ENCODE peak calls at places on chromosomes 2 and 18, in eight cellular contexts. H is bronchial epithelial cell, O is RWPE1, C is GM06990, W is HFFc6, U is hepatocyte, B is fibroblast of mammary gland, Z is WTC11. Q is an unnamed sample.

GRCh38 chr2:168920504-168921157 is 19.5 kb downstream of the G6PC2 start:
- DNase-seq in B (peak; percentile 44), C (no peak), H (peak; percentile 40), U (peak; percentile 58), Z (no peak), O (peak; percentile 13), W (peak; percentile 45), Q (no peak)

GRCh38 chr2:62577994-62578836 is 72.2 kb upstream of the TMEM17 start:
- DNase-seq in B (peak; percentile 96), C (no peak), Z (no peak), U (no peak), H (peak; percentile 99), W (peak; percentile 88), O (peak; percentile 85), Q (peak; percentile 87)

GRCh38 chr2:41955641-41956040 is 92.2 kb upstream of the PKDCC start:
- DNase-seq in U (no peak), C (peak; percentile 56), Z (no peak), H (no peak), O (no peak), W (no peak), B (no peak), Q (no peak)

GRCh38 chr2:135840601-135841000 is 3.6 kb upstream of the LCT start:
- DNase-seq in B (peak; percentile 31), O (no peak), U (no peak), C (no peak), H (no peak), Z (no peak), W (no peak), Q (no peak)

GRCh38 chr2:230974096-230974913 is 21.6 kb upstream of the SPATA3 start:
- DNase-seq in W (peak; percentile 59), O (peak; percentile 32), B (peak; percentile 43), C (peak; percentile 83), Z (no peak), H (peak; percentile 66), U (no peak), Q (no peak)

GRCh38 chr18:63949068-63949737 is at the start of gene HMSD:
- DNase-seq in O (peak; percentile 74), H (peak; percentile 59), B (peak; percentile 42), Z (peak; percentile 84), W (no peak), U (peak; percentile 72), C (peak; percentile 89), Q (no peak)

GRCh38 chr2:189673661-189674373 is 653 bp upstream of the ANKAR start:
- DNase-seq in H (peak; percentile 20), C (no peak), O (no peak), W (no peak), Z (no peak), B (peak; percentile 40), U (no peak), Q (no peak)

GRCh38 chr2:221533299-221533698 is 38.8 kb downstream of the EPHA4 start:
- DNase-seq in B (peak; percentile 47), O (peak; percentile 37), U (no peak), C (no peak), Z (no peak), W (no peak), H (peak; percentile 95), Q (no peak)

GRCh38 chr2:134776836-134777235 is 58.0 kb upstream of the TMEM163 start:
- DNase-seq in B (no peak), U (no peak), Z (no peak), O (no peak), C (no peak), H (no peak), W (no peak), Q (no peak)

GRCh38 chr2:134777593-134777992 is 58.8 kb upstream of the TMEM163 start:
- DNase-seq in U (no peak), C (no peak), Z (no peak), W (no peak), B (no peak), O (no peak), H (no peak), Q (no peak)

GRCh38 chr2:134774786-134775641 is 56.2 kb upstream of the TMEM163 start:
- DNase-seq in W (peak; percentile 10), B (no peak), O (peak; percentile 52), U (no peak), H (peak; percentile 89), C (no peak), Z (no peak), Q (no peak)

GRCh38 chr2:134780977-134781376 is 57.4 kb upstream of the ACMSD start:
- DNase-seq in C (no peak), Z (no peak), B (no peak), O (no peak), U (no peak), W (no peak), H (no peak), Q (no peak)

GRCh38 chr2:134778372-134778771 is 59.6 kb upstream of the TMEM163 start:
- DNase-seq in U (no peak), B (no peak), O (no peak), W (no peak), H (no peak), Z (peak; percentile 58), C (no peak), Q (no peak)
- TF ChIP-seq CTCF in U (peak; percentile 21), B (peak; percentile 12), O (no peak), W (peak; percentile 71), H (no peak), Z (peak; percentile 44), C (peak; percentile 57), Q (no peak)

DNA sequence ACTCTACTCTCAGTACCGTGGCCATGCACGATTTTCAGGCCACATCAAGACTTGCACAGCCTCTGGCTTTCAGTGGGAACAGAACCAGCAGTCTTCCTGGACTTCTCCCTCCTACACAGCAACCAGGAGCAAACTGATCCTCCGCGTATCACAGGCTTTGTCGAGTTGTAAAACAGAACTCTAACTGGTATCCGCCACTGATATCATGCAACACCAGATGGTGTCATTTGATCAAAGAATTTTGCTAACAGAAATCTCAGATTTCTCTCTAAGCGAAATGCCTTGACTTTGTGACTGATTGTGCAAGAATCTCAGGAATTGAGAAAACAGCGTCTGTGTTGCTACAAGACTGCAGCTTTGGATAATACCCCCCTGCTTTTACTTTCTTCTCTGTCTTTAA is 85.7 kb downstream of the COPS8 start:
- DNase-seq in W (peak; percentile 91), O (peak; percentile 62), Z (no peak), B (peak; percentile 97), C (no peak), U (peak; percentile 68), H (peak; percentile 79), Q (peak; percentile 78)
- TF ChIP-seq CTCF in W (peak; percentile 74), O (peak; percentile 53), Z (no peak), B (peak; percentile 34), C (no peak), U (peak; percentile 44), H (peak; percentile 34), Q (peak; percentile 27)

DNA sequence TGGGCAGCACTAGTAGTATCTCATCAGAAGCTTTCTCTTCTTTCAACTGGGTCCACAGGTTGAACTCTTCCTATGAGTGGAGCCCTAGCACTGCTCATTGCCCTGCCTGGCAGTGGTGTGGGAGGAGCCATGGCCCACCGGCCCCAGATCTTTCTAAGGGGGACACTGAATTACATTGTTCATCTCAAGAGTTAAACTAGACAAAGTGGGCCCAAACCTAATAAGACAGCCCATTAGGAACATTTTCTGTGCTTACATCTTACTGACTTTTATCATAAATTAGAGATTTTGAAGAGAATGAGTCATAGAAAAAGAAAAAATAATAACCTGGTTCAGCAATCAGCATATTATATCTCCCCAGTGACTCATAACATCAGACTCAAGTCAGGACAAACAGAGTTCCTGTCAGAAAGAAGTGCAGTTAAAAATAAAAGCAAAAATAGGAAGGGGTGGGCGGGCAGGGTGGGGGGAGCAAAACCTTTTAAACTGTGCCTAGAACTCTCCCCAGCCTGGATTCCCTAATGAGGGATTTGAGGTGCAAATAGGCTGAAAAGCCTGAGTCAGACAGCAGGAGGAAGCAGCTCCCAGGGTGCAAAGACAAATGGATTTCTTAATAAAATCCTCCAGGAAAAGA is 161.6 kb upstream of the TRIB2 start:
- DNase-seq in O (peak; percentile 80), U (peak; percentile 16), B (peak; percentile 62), Z (no peak), H (peak; percentile 87), W (peak; percentile 66), C (peak; percentile 38), Q (peak; percentile 8)
- TF ChIP-seq CTCF in O (no peak), U (no peak), B (no peak), Z (no peak), H (no peak), W (no peak), C (no peak), Q (peak; percentile 18)

GRCh38 chr2:167602122-167602521 is 645.3 kb downstream of the STK39 start:
- DNase-seq in B (no peak), W (no peak), U (no peak), C (no peak), O (no peak), Z (no peak), H (no peak), Q (no peak)
- TF ChIP-seq CTCF in B (no peak), W (no peak), U (no peak), C (no peak), O (no peak), Z (no peak), H (no peak), Q (no peak)

GRCh38 chr2:83823238-83823637 is 635.8 kb downstream of the SUCLG1 start:
- DNase-seq in U (no peak), C (no peak), B (no peak), H (no peak), Z (no peak), O (no peak), W (no peak), Q (no peak)

DNA sequence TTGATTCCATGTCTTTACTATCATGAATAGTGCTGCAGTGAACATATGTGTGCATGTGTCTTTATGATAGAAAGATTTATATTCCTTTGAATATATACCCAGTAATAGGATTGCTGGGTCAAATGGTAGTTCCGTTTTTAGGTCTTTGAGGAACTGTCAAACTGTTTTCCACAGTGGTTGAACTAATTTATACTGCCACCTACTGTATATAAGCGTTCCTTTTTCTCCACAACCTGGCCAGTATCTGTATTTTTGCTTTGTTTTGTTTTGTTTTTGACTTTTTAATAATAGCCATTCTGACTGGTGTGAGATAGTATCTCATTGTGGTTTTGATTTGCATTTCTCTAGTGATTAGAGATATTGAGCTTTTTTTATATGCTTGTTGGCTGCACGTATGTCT is 641.6 kb downstream of the SUCLG1 start:
- DNase-seq in U (no peak), B (no peak), Z (no peak), C (no peak), H (peak; percentile 25), W (no peak), O (no peak), Q (no peak)
- TF ChIP-seq CTCF in U (peak; percentile 50), B (no peak), Z (no peak), C (no peak), H (peak; percentile 33), W (peak; percentile 34), O (no peak), Q (no peak)

GRCh38 chr18:5424903-5425302 is 118.9 kb downstream of the EPB41L3 start:
- DNase-seq in O (no peak), W (peak; percentile 16), C (no peak), H (peak; percentile 10), U (peak; percentile 62), Z (no peak), B (peak; percentile 64), Q (no peak)
- TF ChIP-seq CTCF in O (peak; percentile 23), W (peak; percentile 73), C (peak; percentile 53), H (no peak), U (peak; percentile 61), Z (peak; percentile 55), B (peak; percentile 61), Q (peak; percentile 55)